ENCODE peak calls at places on chromosomes 6 and 20, in six cellular contexts. One of them, this sample, is unnamed.

GRCh38 chr20:6828794-6829423 is 61.4 kb downstream of the BMP2 start:
- DNase-seq in activated naive CD8-positive, alpha-beta T cell treated with anti-CD3 and anti-CD28 coated beads for 36 hours: peak
- DNase-seq in activated naive CD4-positive, alpha-beta T cell treated with anti-CD3 and anti-CD28 coated beads, Interleukin-2, amount 10 ng/mL, durations not matched to agents 7 days and 5 days: peak
- DNase-seq in CD4-positive, alpha-beta T cell: no peak
- DNase-seq in HCEC 1CT: peak
- DNase-seq in stimulated activated CD8-positive, alpha-beta memory T cell treated with anti-CD3 and anti-CD28 coated beads, Interleukin-4, amount 100 ng/mL, for 48 hours: peak
- DNase-seq in this sample: peak

GRCh38 chr6:134267917-134268361 is 50.0 kb downstream of the SGK1 start:
- DNase-seq in activated naive CD8-positive, alpha-beta T cell treated with anti-CD3 and anti-CD28 coated beads for 36 hours: no peak
- DNase-seq in activated naive CD4-positive, alpha-beta T cell treated with anti-CD3 and anti-CD28 coated beads, Interleukin-2, amount 10 ng/mL, durations not matched to agents 7 days and 5 days: no peak
- DNase-seq in CD4-positive, alpha-beta T cell: no peak
- DNase-seq in HCEC 1CT: no peak
- DNase-seq in stimulated activated CD8-positive, alpha-beta memory T cell treated with anti-CD3 and anti-CD28 coated beads, Interleukin-4, amount 100 ng/mL, for 48 hours: no peak
- DNase-seq in this sample: no peak

GRCh38 chr6:129133770-129134192 is 250.8 kb downstream of the LAMA2 start:
- DNase-seq in activated naive CD8-positive, alpha-beta T cell treated with anti-CD3 and anti-CD28 coated beads for 36 hours: no peak
- DNase-seq in activated naive CD4-positive, alpha-beta T cell treated with anti-CD3 and anti-CD28 coated beads, Interleukin-2, amount 10 ng/mL, durations not matched to agents 7 days and 5 days: no peak
- DNase-seq in CD4-positive, alpha-beta T cell: no peak
- DNase-seq in HCEC 1CT: no peak
- DNase-seq in stimulated activated CD8-positive, alpha-beta memory T cell treated with anti-CD3 and anti-CD28 coated beads, Interleukin-4, amount 100 ng/mL, for 48 hours: no peak
- DNase-seq in this sample: no peak

GRCh38 chr6:2228392-2228791 is 17.0 kb downstream of the GMDS start:
- DNase-seq in activated naive CD8-positive, alpha-beta T cell treated with anti-CD3 and anti-CD28 coated beads for 36 hours: no peak
- DNase-seq in activated naive CD4-positive, alpha-beta T cell treated with anti-CD3 and anti-CD28 coated beads, Interleukin-2, amount 10 ng/mL, durations not matched to agents 7 days and 5 days: no peak
- DNase-seq in CD4-positive, alpha-beta T cell: no peak
- DNase-seq in HCEC 1CT: no peak
- DNase-seq in stimulated activated CD8-positive, alpha-beta memory T cell treated with anti-CD3 and anti-CD28 coated beads, Interleukin-4, amount 100 ng/mL, for 48 hours: no peak
- DNase-seq in this sample: no peak

GRCh38 chr6:162602759-162603158 is 124.8 kb downstream of the PRKN start:
- DNase-seq in activated naive CD8-positive, alpha-beta T cell treated with anti-CD3 and anti-CD28 coated beads for 36 hours: no peak
- DNase-seq in activated naive CD4-positive, alpha-beta T cell treated with anti-CD3 and anti-CD28 coated beads, Interleukin-2, amount 10 ng/mL, durations not matched to agents 7 days and 5 days: no peak
- DNase-seq in CD4-positive, alpha-beta T cell: no peak
- DNase-seq in HCEC 1CT: no peak
- DNase-seq in stimulated activated CD8-positive, alpha-beta memory T cell treated with anti-CD3 and anti-CD28 coated beads, Interleukin-4, amount 100 ng/mL, for 48 hours: no peak
- DNase-seq in this sample: no peak

GRCh38 chr20:51394706-51395105 is 147.8 kb downstream of the NFATC2 start:
- DNase-seq in activated naive CD8-positive, alpha-beta T cell treated with anti-CD3 and anti-CD28 coated beads for 36 hours: no peak
- DNase-seq in activated naive CD4-positive, alpha-beta T cell treated with anti-CD3 and anti-CD28 coated beads, Interleukin-2, amount 10 ng/mL, durations not matched to agents 7 days and 5 days: no peak
- DNase-seq in CD4-positive, alpha-beta T cell: no peak
- DNase-seq in HCEC 1CT: no peak
- DNase-seq in stimulated activated CD8-positive, alpha-beta memory T cell treated with anti-CD3 and anti-CD28 coated beads, Interleukin-4, amount 100 ng/mL, for 48 hours: no peak
- DNase-seq in this sample: no peak

GRCh38 chr20:24769878-24770627 is 179.0 kb upstream of the CST7 start:
- DNase-seq in activated naive CD8-positive, alpha-beta T cell treated with anti-CD3 and anti-CD28 coated beads for 36 hours: no peak
- DNase-seq in activated naive CD4-positive, alpha-beta T cell treated with anti-CD3 and anti-CD28 coated beads, Interleukin-2, amount 10 ng/mL, durations not matched to agents 7 days and 5 days: no peak
- DNase-seq in CD4-positive, alpha-beta T cell: no peak
- DNase-seq in HCEC 1CT: no peak
- DNase-seq in stimulated activated CD8-positive, alpha-beta memory T cell treated with anti-CD3 and anti-CD28 coated beads, Interleukin-4, amount 100 ng/mL, for 48 hours: peak
- DNase-seq in this sample: no peak

GRCh38 chr6:42302441-42302840 is 84.8 kb upstream of the MRPS10 start:
- DNase-seq in activated naive CD8-positive, alpha-beta T cell treated with anti-CD3 and anti-CD28 coated beads for 36 hours: no peak
- DNase-seq in activated naive CD4-positive, alpha-beta T cell treated with anti-CD3 and anti-CD28 coated beads, Interleukin-2, amount 10 ng/mL, durations not matched to agents 7 days and 5 days: no peak
- DNase-seq in CD4-positive, alpha-beta T cell: no peak
- DNase-seq in HCEC 1CT: no peak
- DNase-seq in stimulated activated CD8-positive, alpha-beta memory T cell treated with anti-CD3 and anti-CD28 coated beads, Interleukin-4, amount 100 ng/mL, for 48 hours: no peak
- DNase-seq in this sample: no peak

GRCh38 chr6:90284236-90284744 is 12.4 kb downstream of the BACH2 start:
- DNase-seq in activated naive CD8-positive, alpha-beta T cell treated with anti-CD3 and anti-CD28 coated beads for 36 hours: peak
- DNase-seq in activated naive CD4-positive, alpha-beta T cell treated with anti-CD3 and anti-CD28 coated beads, Interleukin-2, amount 10 ng/mL, durations not matched to agents 7 days and 5 days: peak
- DNase-seq in CD4-positive, alpha-beta T cell: peak
- DNase-seq in HCEC 1CT: peak
- DNase-seq in stimulated activated CD8-positive, alpha-beta memory T cell treated with anti-CD3 and anti-CD28 coated beads, Interleukin-4, amount 100 ng/mL, for 48 hours: peak
- DNase-seq in this sample: peak

GRCh38 chr6:9334979-9335378 is 899.6 kb upstream of the SLC35B3 start:
- DNase-seq in activated naive CD8-positive, alpha-beta T cell treated with anti-CD3 and anti-CD28 coated beads for 36 hours: no peak
- DNase-seq in activated naive CD4-positive, alpha-beta T cell treated with anti-CD3 and anti-CD28 coated beads, Interleukin-2, amount 10 ng/mL, durations not matched to agents 7 days and 5 days: no peak
- DNase-seq in CD4-positive, alpha-beta T cell: no peak
- DNase-seq in HCEC 1CT: no peak
- DNase-seq in stimulated activated CD8-positive, alpha-beta memory T cell treated with anti-CD3 and anti-CD28 coated beads, Interleukin-4, amount 100 ng/mL, for 48 hours: no peak
- DNase-seq in this sample: no peak

GRCh38 chr6:149854532-149854931 is 9.6 kb downstream of the LRP11 start:
- DNase-seq in activated naive CD8-positive, alpha-beta T cell treated with anti-CD3 and anti-CD28 coated beads for 36 hours: no peak
- DNase-seq in activated naive CD4-positive, alpha-beta T cell treated with anti-CD3 and anti-CD28 coated beads, Interleukin-2, amount 10 ng/mL, durations not matched to agents 7 days and 5 days: no peak
- DNase-seq in CD4-positive, alpha-beta T cell: no peak
- DNase-seq in HCEC 1CT: no peak
- DNase-seq in stimulated activated CD8-positive, alpha-beta memory T cell treated with anti-CD3 and anti-CD28 coated beads, Interleukin-4, amount 100 ng/mL, for 48 hours: no peak
- DNase-seq in this sample: no peak

This sample was measured in T-helper 2 cell treated with Interferon-gamma antibody and Interleukin-4, amounts not matched to agents 5 μg/mL and 100 μg/mL, for 36 hours.